ENCODE peak calls at places on chromosomes 3 and 15, in five cellular contexts. Z is IMR-90, L is right atrium auricular region, R is colonic mucosa, S is heart right ventricle. N is an unnamed sample.

GRCh38 chr15:64426845-64427465 is 33.4 kb upstream of the ZNF609 start:
- DNase-seq in R (no peak), L (no peak), S (no peak), Z (peak), N (no peak)

GRCh38 chr15:52050416-52050815 is 31.4 kb downstream of the MAPK6 start:
- DNase-seq in R (no peak), L (no peak), Z (peak), S (no peak), N (no peak)

GRCh38 chr3:114496466-114496865 is 202.6 kb downstream of the TIGIT start:
- DNase-seq in Z (no peak), L (no peak), S (no peak), R (no peak), N (no peak)

GRCh38 chr15:68211656-68212320 is 6.7 kb upstream of the CALML4 start:
- DNase-seq in S (no peak), L (no peak), R (no peak), Z (no peak), N (no peak)

GRCh38 chr15:57752426-57752825 is 45.9 kb downstream of the POLR2M start:
- DNase-seq in R (no peak), S (peak), Z (no peak), L (no peak), N (no peak)

GRCh38 chr3:151896662-151897012 is 23.2 kb downstream of the SUCNR1 start:
- DNase-seq in S (no peak), R (no peak), Z (no peak), L (no peak), N (no peak)

GRCh38 chr3:61371123-61371522 is 119.9 kb upstream of the FHIT start:
- DNase-seq in R (no peak), S (no peak), Z (no peak), L (no peak), N (no peak)

GRCh38 chr3:136957751-136958288 is at the start of gene IL20RB:
- DNase-seq in S (no peak), Z (peak), L (no peak), R (no peak), N (no peak)

GRCh38 chr3:12239301-12239700 is 49.6 kb upstream of the PPARG start:
- DNase-seq in L (peak), R (no peak), S (no peak), Z (no peak), N (no peak)

GRCh38 chr3:46885612-46886011 is 8.1 kb downstream of the PTH1R start:
- DNase-seq in S (no peak), R (no peak), L (no peak), Z (no peak), N (no peak)

GRCh38 chr3:63762180-63762579 is 56.9 kb upstream of the C3orf49 start:
- DNase-seq in L (no peak), S (no peak), Z (no peak), R (no peak), N (no peak)

GRCh38 chr3:169295126-169295525 is 368.4 kb downstream of the MECOM start:
- DNase-seq in L (no peak), S (no peak), R (peak), Z (peak), N (no peak)

DNA sequence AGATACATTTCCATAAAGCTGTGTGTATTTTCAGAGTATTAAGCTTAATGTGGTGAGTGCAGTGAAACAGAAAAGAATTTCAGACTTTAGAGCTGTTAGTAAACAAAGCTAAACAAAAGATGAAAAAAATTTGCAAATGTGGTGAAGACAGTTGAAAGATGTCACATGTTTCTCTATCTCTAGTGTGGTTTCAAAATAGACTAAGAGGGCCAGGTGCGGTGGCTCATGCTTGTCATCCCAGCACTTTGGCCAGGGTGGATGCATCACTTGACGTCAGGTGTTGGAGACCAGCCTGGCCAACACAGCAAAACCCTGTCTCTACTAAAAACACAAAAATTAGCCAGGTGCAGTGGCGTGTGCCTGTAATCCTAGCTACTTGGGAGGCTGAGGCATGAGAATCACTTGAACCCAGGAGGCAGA is 466.0 kb upstream of the NR2F2 start:
- DNase-seq in R (no peak), S (no peak), Z (no peak), L (no peak), N (no peak)
- H3K27ac ChIP-seq in R (no peak), S (no peak), Z (no peak), L (no peak), N (no peak)

DNA sequence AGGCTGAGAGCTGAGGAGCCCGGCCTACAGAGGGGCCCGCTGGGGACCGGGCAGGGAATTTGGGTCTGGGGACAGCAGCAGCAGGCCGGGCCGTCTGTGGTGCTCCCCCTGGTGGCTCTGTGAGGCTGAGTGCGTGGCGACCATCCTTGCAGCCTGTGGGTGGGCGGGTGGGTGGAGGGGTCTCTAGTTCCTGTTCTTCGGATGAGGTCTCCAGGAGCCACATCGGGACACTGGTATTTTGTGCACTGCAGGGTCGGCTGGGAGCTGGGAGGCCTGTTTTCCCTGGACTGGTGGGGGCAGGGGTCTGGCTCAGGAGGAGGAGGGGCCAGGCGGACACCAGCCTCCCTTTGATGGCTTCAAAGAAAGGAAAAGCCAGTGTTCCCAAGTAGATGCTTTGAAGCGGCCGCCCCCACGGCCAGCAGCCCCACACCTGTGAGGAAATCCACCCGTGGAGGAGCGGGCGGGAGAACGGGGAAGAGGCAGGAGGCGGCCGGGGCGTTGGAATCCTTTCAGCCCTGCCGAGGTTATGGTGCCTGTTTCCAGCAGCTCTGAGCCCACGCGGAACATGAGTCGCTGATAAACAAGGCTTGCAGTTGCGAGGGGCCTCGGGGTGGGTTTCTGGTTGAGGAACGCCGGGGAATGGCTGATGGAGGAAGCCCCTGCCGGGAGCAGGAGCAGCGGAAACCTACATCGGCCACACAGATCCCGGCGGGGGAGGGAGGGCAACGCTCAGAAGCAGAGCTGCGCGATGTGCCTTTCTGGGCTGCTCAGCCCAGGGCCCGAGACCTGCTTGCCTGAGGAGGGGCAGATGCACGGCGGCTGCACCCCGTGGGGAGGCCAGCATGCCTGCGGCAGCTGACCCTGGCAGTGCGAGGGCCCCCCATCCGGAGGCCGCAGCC is 154.3 kb downstream of the NSMCE3 start:
- DNase-seq in Z (no peak), S (no peak), L (no peak), R (no peak), N (no peak)
- TF ChIP-seq CTCF in Z (peak), S (peak), L (no peak), R (no peak), N (no peak)

DNA sequence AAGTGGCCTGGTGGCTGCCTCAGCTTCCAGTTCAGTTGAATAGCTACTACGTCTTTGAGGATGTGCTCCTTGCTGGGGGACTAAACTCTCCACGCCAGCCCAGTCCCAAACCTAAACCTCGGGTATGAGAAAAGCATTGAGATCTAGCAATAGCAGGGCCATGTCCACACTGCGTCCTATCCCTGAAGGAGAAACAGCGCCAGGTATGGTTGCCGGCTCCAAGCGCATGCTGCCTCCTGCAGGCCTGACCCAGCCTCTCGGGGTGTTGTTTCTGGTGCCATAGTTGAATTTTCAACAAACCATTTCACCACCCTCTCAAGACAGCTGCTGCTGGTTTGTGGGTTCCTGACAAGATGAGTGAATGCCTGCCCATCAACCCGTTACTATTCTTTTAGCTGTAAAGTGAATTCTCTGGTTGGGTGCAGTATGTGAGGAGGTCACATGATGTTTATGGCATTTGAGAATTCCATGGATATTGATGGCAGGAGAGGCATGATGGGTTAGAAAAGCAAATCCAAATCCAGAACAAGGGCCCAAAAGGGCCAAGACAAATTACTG is 13.0 kb upstream of the SLC28A1 start:
- DNase-seq in L (no peak), S (no peak), R (no peak), Z (no peak), N (no peak)
- H3K27ac ChIP-seq in L (no peak), S (no peak), R (no peak), Z (no peak), N (no peak)

GRCh38 chr15:76963596-76963995 is 31.3 kb upstream of the PSTPIP1 start:
- DNase-seq in R (no peak), S (no peak), Z (no peak), L (no peak), N (no peak)
- TF ChIP-seq CTCF in R (no peak), S (no peak), Z (no peak), L (no peak), N (no peak)

GRCh38 chr3:88137836-88138235 is 11.9 kb upstream of the C3orf38 start:
- DNase-seq in L (no peak), Z (peak), R (no peak), S (no peak), N (no peak)

GRCh38 chr3:88142094-88142624 is 7.6 kb upstream of the C3orf38 start:
- DNase-seq in Z (peak), S (no peak), R (no peak), L (no peak), N (no peak)

GRCh38 chr3:88141458-88142083 is 8.2 kb upstream of the C3orf38 start:
- DNase-seq in L (no peak), R (no peak), S (no peak), Z (peak), N (no peak)
- H3K27ac ChIP-seq in L (no peak), R (no peak), S (no peak), Z (no peak), N (no peak)

GRCh38 chr3:134300520-134300919 is 49.9 kb upstream of the RYK start:
- DNase-seq in Z (no peak), R (no peak), S (peak), L (no peak), N (no peak)

GRCh38 chr3:134298281-134298680 is 47.6 kb upstream of the RYK start:
- DNase-seq in S (no peak), R (no peak), Z (no peak), L (no peak), N (no peak)

GRCh38 chr3:134299888-134300206 is 49.2 kb upstream of the RYK start:
- DNase-seq in R (no peak), S (no peak), L (no peak), Z (no peak), N (no peak)

GRCh38 chr3:134302674-134303073 is 52.0 kb upstream of the RYK start:
- DNase-seq in R (no peak), L (no peak), Z (no peak), S (no peak), N (no peak)

DNA sequence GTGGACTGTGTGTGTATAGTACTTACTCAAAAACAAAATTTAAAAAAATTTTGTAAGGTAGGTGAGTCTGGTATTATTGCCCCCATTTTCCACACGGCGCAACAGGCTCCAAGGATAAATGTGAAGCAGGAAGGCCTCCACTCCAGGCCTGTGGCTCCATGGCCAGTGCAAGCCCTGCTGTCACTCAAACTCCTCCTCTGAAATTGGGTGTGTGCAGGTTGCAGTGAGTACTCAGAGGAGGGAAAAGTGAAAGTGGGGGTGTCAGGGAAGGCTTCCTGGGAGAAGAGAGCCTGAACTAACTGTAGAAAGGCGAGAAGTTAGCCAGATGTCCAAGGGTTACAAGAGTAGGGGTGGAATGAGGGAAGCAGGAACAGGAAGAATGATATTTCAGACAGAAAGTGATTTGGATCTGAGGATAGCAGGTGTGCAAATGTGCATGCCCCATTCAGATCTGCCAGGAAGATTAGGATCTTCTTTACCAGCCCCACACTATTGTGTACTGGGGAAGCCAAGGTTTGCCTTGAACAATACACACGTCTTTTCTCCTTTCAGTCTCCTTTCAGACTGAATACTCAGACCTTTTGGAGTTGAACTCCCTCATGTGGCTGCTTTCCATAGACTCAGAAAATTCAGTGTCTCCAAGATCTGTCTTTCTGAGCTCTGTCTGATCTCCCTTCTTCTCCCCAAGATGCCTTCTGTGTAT is 48.7 kb upstream of the RYK start:
- DNase-seq in Z (peak), L (no peak), S (no peak), R (no peak), N (no peak)
- TF ChIP-seq CTCF in Z (peak), L (no peak), S (peak), R (peak), N (peak)

GRCh38 chr3:112770026-112770626 is 76.5 kb downstream of the CD200R1L start:
- DNase-seq in R (no peak), S (peak), L (no peak), Z (peak), N (no peak)
- H3K27ac ChIP-seq in R (no peak), S (no peak), L (peak), Z (no peak), N (no peak)

N was measured in lung.